ENCODE peak calls at places on chromosomes 12 and 14, in four cellular contexts. One of them, this sample, is unnamed.

GRCh38 chr12:42094277-42094676 is 50.4 kb downstream of the GXYLT1 start:
- DNase-seq in K562: peak
- DNase-seq in HepG2: no peak
- DNase-seq in A549: peak
- DNase-seq in this sample: no peak

GRCh38 chr14:23582906-23583760 is 4.5 kb upstream of the JPH4 start:
- DNase-seq in A549: no peak
- DNase-seq in K562: no peak
- DNase-seq in HepG2: peak
- DNase-seq in this sample: no peak

GRCh38 chr14:34023824-34024767 is 73.2 kb upstream of the EGLN3 start:
- DNase-seq in K562: no peak
- DNase-seq in A549: no peak
- DNase-seq in HepG2: peak
- DNase-seq in this sample: no peak

GRCh38 chr12:42396473-42397259 is 70.7 kb downstream of the PPHLN1 start:
- DNase-seq in K562: no peak
- DNase-seq in HepG2: no peak
- DNase-seq in A549: no peak
- DNase-seq in this sample: no peak

GRCh38 chr12:50258167-50258551 is 25.2 kb downstream of the LIMA1 start:
- DNase-seq in A549: peak
- DNase-seq in HepG2: no peak
- DNase-seq in K562: no peak
- DNase-seq in this sample: no peak

GRCh38 chr12:59093090-59093489 is 172.8 kb upstream of the LRIG3 start:
- DNase-seq in K562: no peak
- DNase-seq in HepG2: no peak
- DNase-seq in A549: no peak
- DNase-seq in this sample: no peak

GRCh38 chr12:65911321-65911720 is 87.0 kb downstream of the HMGA2 start:
- DNase-seq in K562: no peak
- DNase-seq in A549: no peak
- DNase-seq in HepG2: no peak
- DNase-seq in this sample: no peak

GRCh38 chr14:68814376-68815287 is 21.8 kb upstream of the ZFP36L1 start:
- DNase-seq in HepG2: peak
- DNase-seq in K562: peak
- DNase-seq in A549: peak
- DNase-seq in this sample: peak

GRCh38 chr14:71933026-71933587 is 878 bp downstream of the RGS6 start:
- DNase-seq in K562: no peak
- DNase-seq in HepG2: no peak
- DNase-seq in A549: no peak
- DNase-seq in this sample: no peak

GRCh38 chr12:104686196-104686595 is 229.4 kb downstream of the CHST11 start:
- DNase-seq in HepG2: no peak
- DNase-seq in A549: no peak
- DNase-seq in K562: no peak
- DNase-seq in this sample: no peak

GRCh38 chr14:105453847-105454246 is 20.8 kb upstream of the CRIP2 start:
- DNase-seq in HepG2: no peak
- DNase-seq in A549: no peak
- DNase-seq in K562: no peak
- DNase-seq in this sample: no peak

GRCh38 chr12:75364918-75365317 is 26.0 kb upstream of the GLIPR1L2 start:
- DNase-seq in HepG2: no peak
- DNase-seq in A549: no peak
- DNase-seq in K562: no peak
- DNase-seq in this sample: no peak

GRCh38 chr14:96180004-96180403 is 24.6 kb upstream of the BDKRB2 start:
- DNase-seq in K562: no peak
- DNase-seq in A549: no peak
- DNase-seq in HepG2: no peak
- DNase-seq in this sample: no peak

GRCh38 chr12:46874642-46875041 is 48.8 kb upstream of the SLC38A4 start:
- DNase-seq in HepG2: no peak
- DNase-seq in K562: no peak
- DNase-seq in A549: no peak
- DNase-seq in this sample: no peak

GRCh38 chr12:94767971-94768370 is 117.6 kb upstream of the TMCC3 start:
- DNase-seq in K562: no peak
- DNase-seq in HepG2: no peak
- DNase-seq in A549: no peak
- DNase-seq in this sample: no peak

GRCh38 chr12:106288134-106288509 is 14.4 kb upstream of the TCP11L2 start:
- DNase-seq in K562: no peak
- DNase-seq in HepG2: no peak
- DNase-seq in A549: no peak
- DNase-seq in this sample: no peak

GRCh38 chr12:44874981-44875416 is 1.1 kb downstream of the NELL2 start:
- DNase-seq in A549: peak
- DNase-seq in K562: no peak
- DNase-seq in HepG2: no peak
- DNase-seq in this sample: no peak

GRCh38 chr14:68523994-68524725 is 268.7 kb downstream of the ZFP36L1 start:
- DNase-seq in HepG2: no peak
- DNase-seq in A549: no peak
- DNase-seq in K562: no peak
- DNase-seq in this sample: no peak

GRCh38 chr12:94287245-94287628 is 138.9 kb downstream of the PLXNC1 start:
- DNase-seq in A549: no peak
- DNase-seq in HepG2: no peak
- DNase-seq in K562: no peak
- DNase-seq in this sample: no peak

GRCh38 chr12:119687879-119688278 is 19.9 kb downstream of the PRKAB1 start:
- DNase-seq in K562: no peak
- DNase-seq in A549: no peak
- DNase-seq in HepG2: no peak
- DNase-seq in this sample: no peak

GRCh38 chr12:68641138-68641537 is 30.4 kb downstream of the RAP1B start:
- DNase-seq in K562: no peak
- DNase-seq in A549: no peak
- DNase-seq in HepG2: no peak
- DNase-seq in this sample: peak

GRCh38 chr14:78633747-78634146 is 463.6 kb downstream of the NRXN3 start:
- DNase-seq in K562: no peak
- DNase-seq in HepG2: no peak
- DNase-seq in A549: no peak
- DNase-seq in this sample: no peak

GRCh38 chr14:97177016-97177415 is 379.8 kb downstream of the VRK1 start:
- DNase-seq in HepG2: peak
- DNase-seq in A549: peak
- DNase-seq in K562: no peak
- DNase-seq in this sample: no peak

GRCh38 chr14:100303179-100303578 is 3.1 kb downstream of the SLC25A29 start:
- DNase-seq in A549: peak
- DNase-seq in HepG2: no peak
- DNase-seq in K562: peak
- DNase-seq in this sample: no peak

GRCh38 chr14:71474291-71474690 is 457.9 kb upstream of the RGS6 start:
- DNase-seq in HepG2: no peak
- DNase-seq in K562: no peak
- DNase-seq in A549: no peak
- DNase-seq in this sample: no peak

GRCh38 chr12:57620936-57621496 is 9.8 kb downstream of the ARHGEF25 start:
- DNase-seq in A549: no peak
- DNase-seq in K562: no peak
- DNase-seq in HepG2: no peak
- DNase-seq in this sample: no peak

GRCh38 chr12:79690606-79691298 is at the start of gene PAWR:
- DNase-seq in A549: peak
- DNase-seq in K562: no peak
- DNase-seq in HepG2: peak
- DNase-seq in this sample: no peak

GRCh38 chr14:60618200-60618599 is 31.1 kb downstream of the SIX1 start:
- DNase-seq in A549: no peak
- DNase-seq in K562: no peak
- DNase-seq in HepG2: peak
- DNase-seq in this sample: no peak

GRCh38 chr14:62146014-62146413 is 383.8 kb downstream of the SNAPC1 start:
- DNase-seq in HepG2: no peak
- DNase-seq in K562: no peak
- DNase-seq in A549: no peak
- DNase-seq in this sample: no peak

GRCh38 chr14:62138593-62138992 is 376.4 kb downstream of the SNAPC1 start:
- DNase-seq in A549: no peak
- DNase-seq in HepG2: no peak
- DNase-seq in K562: no peak
- DNase-seq in this sample: no peak

GRCh38 chr14:62144863-62145262 is 382.6 kb downstream of the SNAPC1 start:
- DNase-seq in A549: no peak
- DNase-seq in K562: no peak
- DNase-seq in HepG2: no peak
- DNase-seq in this sample: no peak

GRCh38 chr14:62143235-62143634 is 381.0 kb downstream of the SNAPC1 start:
- DNase-seq in HepG2: no peak
- DNase-seq in A549: no peak
- DNase-seq in K562: no peak
- DNase-seq in this sample: no peak
- TF ChIP-seq HDAC2 in HepG2: no peak
- TF ChIP-seq HDAC2 in A549: no peak
- TF ChIP-seq HDAC2 in K562: no peak
- TF ChIP-seq HDAC2 in this sample: no peak

DNA sequence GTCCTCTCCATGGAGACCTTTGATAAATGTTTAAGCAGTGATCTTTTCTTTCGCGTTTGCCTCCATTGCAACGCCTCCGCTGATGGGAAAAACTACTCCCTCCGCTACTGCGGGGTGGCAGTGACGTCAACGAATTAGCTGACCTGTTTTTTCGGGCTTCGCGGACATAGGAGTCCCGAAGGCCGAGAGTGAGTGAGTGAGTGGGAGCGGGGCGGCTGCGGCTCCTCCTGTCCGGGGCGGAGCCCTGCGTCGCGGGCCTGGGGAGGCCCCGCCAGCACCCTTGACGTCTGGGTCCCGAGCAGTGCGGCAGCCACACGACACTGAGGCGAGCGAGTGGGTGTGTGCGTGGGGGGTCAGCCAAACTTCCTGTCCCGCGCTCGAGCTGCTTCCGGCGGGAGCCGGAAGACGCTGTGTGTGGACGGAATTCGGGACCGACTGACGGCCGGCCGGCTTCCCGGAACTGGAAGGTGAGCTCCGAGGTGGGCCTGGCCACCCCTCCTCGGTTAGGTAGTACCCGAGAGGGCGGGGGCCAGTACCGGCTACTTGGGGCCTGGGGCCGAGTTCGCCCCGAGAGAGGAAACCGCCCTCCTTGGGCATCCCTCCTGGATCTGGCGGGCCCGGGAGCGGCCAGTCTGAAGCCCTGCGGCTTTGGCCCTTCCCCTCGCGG is at the start of gene ZNF410:
- DNase-seq in A549: peak
- DNase-seq in HepG2: peak
- DNase-seq in K562: peak
- DNase-seq in this sample: peak
- TF ChIP-seq REST in A549: no peak
- TF ChIP-seq REST in HepG2: no peak
- TF ChIP-seq REST in K562: peak
- TF ChIP-seq REST in this sample: no peak

GRCh38 chr12:26857465-26858176 is 24.6 kb upstream of the ITPR2 start:
- DNase-seq in A549: no peak
- DNase-seq in K562: no peak
- DNase-seq in HepG2: no peak
- DNase-seq in this sample: no peak
- TF ChIP-seq HDAC2 in A549: no peak
- TF ChIP-seq HDAC2 in K562: no peak
- TF ChIP-seq HDAC2 in HepG2: no peak
- TF ChIP-seq HDAC2 in this sample: no peak

GRCh38 chr12:3671330-3672112 is 81.4 kb downstream of the CRACR2A start:
- DNase-seq in HepG2: no peak
- DNase-seq in A549: no peak
- DNase-seq in K562: no peak
- DNase-seq in this sample: no peak
- TF ChIP-seq REST in HepG2: no peak
- TF ChIP-seq REST in A549: no peak
- TF ChIP-seq REST in K562: no peak
- TF ChIP-seq REST in this sample: no peak

DNA sequence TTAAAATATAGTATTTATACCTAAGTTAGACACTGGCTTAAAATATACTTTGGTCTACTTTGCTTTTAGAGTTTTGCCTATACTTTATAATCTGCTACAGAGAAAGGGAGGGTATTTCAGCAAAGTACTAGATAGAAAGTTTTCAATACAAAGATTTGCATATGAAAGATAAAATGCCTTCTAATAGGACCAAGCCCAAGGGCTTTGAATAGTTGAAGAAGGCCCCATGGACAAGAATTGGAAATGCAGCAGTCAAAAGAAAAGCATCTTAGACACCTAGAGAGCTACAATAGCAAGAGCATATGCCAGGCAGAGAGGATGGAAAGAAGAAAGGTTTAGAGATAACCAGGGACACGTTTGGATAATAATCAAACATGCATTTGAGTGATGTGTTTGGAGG is 83.1 kb upstream of the DNM1L start:
- DNase-seq in A549: no peak
- DNase-seq in K562: no peak
- DNase-seq in HepG2: no peak
- DNase-seq in this sample: no peak
- TF ChIP-seq HDAC2 in A549: no peak
- TF ChIP-seq HDAC2 in K562: no peak
- TF ChIP-seq HDAC2 in HepG2: no peak
- TF ChIP-seq HDAC2 in this sample: no peak

This sample was measured in GM12878.